ENCODE peak calls at places on chromosomes 16 and 17, in five cellular contexts. K is SK-N-SH, I is HEK293T, V is GM12878, Y is HepG2. Q is an unnamed sample.
A peak's percentile ranks its signal among the peaks of the same experiment; 100 is the strongest.

GRCh38 chr16:14148569-14148968 is 77.5 kb downstream of the MRTFB start:
- DNase-seq in K (no peak), I (no peak), V (no peak), Y (no peak), Q (no peak)

GRCh38 chr16:2929693-2930092 is 18.0 kb downstream of the FLYWCH1 start:
- DNase-seq in K (no peak), I (peak; percentile 3), V (no peak), Y (no peak), Q (no peak)

GRCh38 chr16:27824786-27825185 is 238.7 kb downstream of the GSG1L start:
- DNase-seq in K (no peak), I (no peak), V (no peak), Y (no peak), Q (no peak)

GRCh38 chr16:56202036-56202435 is 10.7 kb downstream of the GNAO1 start:
- DNase-seq in K (no peak), I (no peak), V (no peak), Y (no peak), Q (no peak)

GRCh38 chr16:10616744-10617640 is 36.6 kb upstream of the EMP2 start:
- DNase-seq in K (peak; percentile 84), I (no peak), V (no peak), Y (peak; percentile 96), Q (no peak)

GRCh38 chr17:65550075-65550635 is 11.3 kb downstream of the AXIN2 start:
- DNase-seq in K (no peak), I (no peak), V (no peak), Y (no peak), Q (no peak)

GRCh38 chr17:36888236-36888957 is 48.9 kb upstream of the LHX1 start:
- DNase-seq in K (no peak), I (no peak), V (no peak), Y (no peak), Q (no peak)

GRCh38 chr16:27867122-27868110 is 196.1 kb downstream of the GSG1L start:
- DNase-seq in K (peak; percentile 92), I (peak; percentile 95), V (no peak), Y (peak; percentile 78), Q (peak; percentile 93)

GRCh38 chr17:15039366-15039765 is 225.8 kb downstream of the PMP22 start:
- DNase-seq in K (no peak), I (no peak), V (no peak), Y (no peak), Q (no peak)

GRCh38 chr17:60231691-60232090 is 81.9 kb downstream of the CA4 start:
- DNase-seq in K (no peak), I (no peak), V (no peak), Y (no peak), Q (no peak)

GRCh38 chr17:6080711-6081430 is 10.7 kb downstream of the WSCD1 start:
- DNase-seq in K (no peak), I (no peak), V (no peak), Y (no peak), Q (no peak)

GRCh38 chr17:43880420-43880991 is 26.8 kb downstream of the MPP2 start:
- DNase-seq in K (peak; percentile 83), I (peak; percentile 69), V (no peak), Y (peak; percentile 61), Q (peak; percentile 75)

GRCh38 chr17:80706454-80706853 is 161.8 kb downstream of the RPTOR start:
- DNase-seq in K (no peak), I (no peak), V (no peak), Y (peak; percentile 46), Q (no peak)

GRCh38 chr16:89368604-89369249 is 121.6 kb downstream of the ANKRD11 start:
- DNase-seq in K (no peak), I (no peak), V (no peak), Y (no peak), Q (no peak)

GRCh38 chr17:11330871-11331270 is 89.9 kb downstream of the SHISA6 start:
- DNase-seq in K (no peak), I (no peak), V (no peak), Y (no peak), Q (no peak)

GRCh38 chr17:63039899-63040602 is 74.0 kb downstream of the TANC2 start:
- DNase-seq in K (no peak), I (peak; percentile 10), V (no peak), Y (no peak), Q (no peak)

GRCh38 chr16:85378145-85379040 is 234.7 kb upstream of the GSE1 start:
- DNase-seq in K (no peak), I (no peak), V (no peak), Y (no peak), Q (no peak)

GRCh38 chr16:55116165-55116894 is 185.7 kb downstream of the IRX5 start:
- DNase-seq in K (no peak), I (no peak), V (no peak), Y (no peak), Q (no peak)

GRCh38 chr17:73066148-73066884 is 26.2 kb downstream of the SLC39A11 start:
- DNase-seq in K (no peak), I (no peak), V (no peak), Y (no peak), Q (no peak)

GRCh38 chr17:72192409-72193192 is 71.8 kb downstream of the SOX9 start:
- DNase-seq in K (no peak), I (no peak), V (no peak), Y (no peak), Q (no peak)

GRCh38 chr17:78374631-78375274 is 3.7 kb upstream of the PGS1 start:
- DNase-seq in K (no peak), I (no peak), V (no peak), Y (no peak), Q (no peak)

GRCh38 chr17:34237458-34237857 is 17.6 kb upstream of the CCL2 start:
- DNase-seq in K (no peak), I (no peak), V (no peak), Y (no peak), Q (no peak)

GRCh38 chr16:66512589-66513404 is 37.1 kb downstream of the TK2 start:
- DNase-seq in K (no peak), I (no peak), V (no peak), Y (peak; percentile 93), Q (no peak)

GRCh38 chr17:8151120-8151640 is 1.0 kb downstream of the PER1 start:
- DNase-seq in K (peak; percentile 93), I (peak; percentile 67), V (no peak), Y (no peak), Q (peak; percentile 69)

GRCh38 chr17:18368948-18369347 is 5.6 kb upstream of the SHMT1 start:
- DNase-seq in K (no peak), I (no peak), V (no peak), Y (no peak), Q (no peak)

GRCh38 chr17:39794249-39794970 is 56.7 kb downstream of the GRB7 start:
- DNase-seq in K (no peak), I (no peak), V (peak; percentile 95), Y (no peak), Q (no peak)
- TF ChIP-seq FOXM1 in K (no peak), I (no peak), V (peak; percentile 93), Y (no peak), Q (no peak)

GRCh38 chr17:68048996-68049395 is 13.5 kb downstream of the KPNA2 start:
- DNase-seq in K (peak; percentile 27), I (peak; percentile 18), V (no peak), Y (no peak), Q (peak; percentile 39)
- TF ChIP-seq FOXM1 in K (no peak), I (no peak), V (no peak), Y (no peak), Q (no peak)

GRCh38 chr17:49239963-49240362 is 9.4 kb upstream of the PHOSPHO1 start:
- DNase-seq in K (no peak), I (no peak), V (no peak), Y (no peak), Q (no peak)
- TF ChIP-seq FOXM1 in K (no peak), I (no peak), V (no peak), Y (no peak), Q (no peak)

GRCh38 chr16:87391324-87391949 is 699 bp upstream of the MAP1LC3B start:
- DNase-seq in K (no peak), I (no peak), V (no peak), Y (peak; percentile 76), Q (no peak)
- TF ChIP-seq FOXM1 in K (no peak), I (no peak), V (no peak), Y (no peak), Q (no peak)

GRCh38 chr17:50206604-50207293 is 5.3 kb upstream of the COL1A1 start:
- DNase-seq in K (peak; percentile 97), I (peak; percentile 31), V (no peak), Y (no peak), Q (peak; percentile 63)

GRCh38 chr17:50208611-50209061 is 7.2 kb upstream of the COL1A1 start:
- DNase-seq in K (no peak), I (no peak), V (no peak), Y (no peak), Q (peak; percentile 92)

GRCh38 chr17:50207318-50207717 is 5.9 kb upstream of the COL1A1 start:
- DNase-seq in K (no peak), I (no peak), V (no peak), Y (no peak), Q (no peak)

GRCh38 chr17:50209133-50209471 is 7.7 kb upstream of the COL1A1 start:
- DNase-seq in K (no peak), I (no peak), V (no peak), Y (no peak), Q (no peak)

DNA sequence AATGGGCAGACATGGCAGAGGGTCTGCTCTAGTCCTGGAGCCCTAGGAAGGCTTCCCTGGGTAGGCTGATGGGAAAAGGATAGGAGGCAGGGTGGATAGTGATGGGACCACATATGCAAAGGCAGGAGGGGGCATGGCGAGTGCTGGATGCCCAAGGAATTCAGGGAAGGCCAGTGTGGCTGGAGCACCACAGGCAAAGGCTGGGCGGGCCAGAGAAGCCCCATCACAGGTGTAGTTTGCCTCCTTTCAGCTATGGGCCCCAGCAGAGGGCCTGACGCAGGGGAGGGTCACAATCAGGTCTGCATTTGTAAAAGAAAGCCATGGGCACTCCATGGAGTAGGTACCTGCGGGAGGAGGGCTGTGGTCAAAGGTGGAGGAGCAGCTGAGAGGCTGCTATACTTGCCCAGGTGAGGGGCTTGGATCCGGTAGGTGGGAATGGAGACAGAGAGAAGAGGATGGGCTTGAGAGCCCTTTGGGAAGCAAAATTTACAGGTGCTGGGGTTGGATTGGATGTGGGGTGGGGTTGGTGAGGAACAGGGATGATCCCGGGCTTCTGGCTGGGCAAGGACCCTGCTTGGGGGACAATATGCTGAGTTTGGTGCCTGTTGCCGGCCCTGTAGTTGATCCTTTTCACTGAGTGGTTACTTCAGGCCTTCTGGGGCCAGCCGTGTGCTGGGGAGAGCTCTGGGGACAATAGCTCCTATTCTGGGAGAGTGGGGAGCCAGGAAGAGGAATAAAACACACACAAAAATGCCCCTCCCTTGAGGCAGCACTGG is 6.5 kb upstream of the COL1A1 start:
- DNase-seq in K (no peak), I (no peak), V (no peak), Y (no peak), Q (no peak)
- TF ChIP-seq FOXM1 in K (no peak), I (no peak), V (no peak), Y (no peak), Q (no peak)